ENCODE peak calls at places on chromosomes 2 and 18, in nine cellular contexts. One of them, this sample, is unnamed.

GRCh38 chr18:62991389-62991788 is 276.0 kb downstream of the PHLPP1 start:
- DNase-seq in lower lobe of right lung: no peak
- DNase-seq in GM23338: no peak
- DNase-seq in HCT116: no peak
- DNase-seq in right lobe of liver: no peak
- DNase-seq in breast epithelium: no peak
- DNase-seq in IMR-90: no peak
- DNase-seq in heart right ventricle: no peak
- DNase-seq in GM23248: no peak
- DNase-seq in this sample: no peak

GRCh38 chr18:3402962-3403585 is 46.9 kb upstream of the TGIF1 start:
- DNase-seq in lower lobe of right lung: no peak
- DNase-seq in GM23338: no peak
- DNase-seq in HCT116: no peak
- DNase-seq in right lobe of liver: no peak
- DNase-seq in breast epithelium: no peak
- DNase-seq in IMR-90: peak; percentile 40
- DNase-seq in heart right ventricle: no peak
- DNase-seq in GM23248: peak; percentile 6
- DNase-seq in this sample: no peak

GRCh38 chr2:240397542-240397916 is 37.9 kb upstream of the GPC1 start:
- DNase-seq in lower lobe of right lung: peak; percentile 37
- DNase-seq in GM23338: no peak
- DNase-seq in HCT116: no peak
- DNase-seq in right lobe of liver: peak; percentile 16
- DNase-seq in breast epithelium: no peak
- DNase-seq in IMR-90: no peak
- DNase-seq in heart right ventricle: no peak
- DNase-seq in GM23248: no peak
- DNase-seq in this sample: no peak

GRCh38 chr18:79397830-79398761 is 2.4 kb downstream of the NFATC1 start:
- DNase-seq in lower lobe of right lung: peak; percentile 50
- DNase-seq in GM23338: no peak
- DNase-seq in HCT116: no peak
- DNase-seq in right lobe of liver: peak; percentile 23
- DNase-seq in breast epithelium: no peak
- DNase-seq in IMR-90: no peak
- DNase-seq in heart right ventricle: no peak
- DNase-seq in GM23248: no peak
- DNase-seq in this sample: no peak

GRCh38 chr2:86615596-86615995 is 8.1 kb downstream of the RNF103 start:
- DNase-seq in lower lobe of right lung: no peak
- DNase-seq in GM23338: no peak
- DNase-seq in HCT116: no peak
- DNase-seq in right lobe of liver: no peak
- DNase-seq in breast epithelium: no peak
- DNase-seq in IMR-90: no peak
- DNase-seq in heart right ventricle: no peak
- DNase-seq in GM23248: no peak
- DNase-seq in this sample: no peak

GRCh38 chr18:10995576-10995975 is 153.8 kb downstream of the PIEZO2 start:
- DNase-seq in lower lobe of right lung: no peak
- DNase-seq in GM23338: no peak
- DNase-seq in HCT116: no peak
- DNase-seq in right lobe of liver: no peak
- DNase-seq in breast epithelium: no peak
- DNase-seq in IMR-90: no peak
- DNase-seq in heart right ventricle: no peak
- DNase-seq in GM23248: no peak
- DNase-seq in this sample: no peak

GRCh38 chr2:25672500-25673169 is 742 bp downstream of the DTNB start:
- DNase-seq in lower lobe of right lung: peak; percentile 80
- DNase-seq in GM23338: peak; percentile 89
- DNase-seq in HCT116: no peak
- DNase-seq in right lobe of liver: peak; percentile 67
- DNase-seq in breast epithelium: peak; percentile 59
- DNase-seq in IMR-90: peak; percentile 22
- DNase-seq in heart right ventricle: peak; percentile 49
- DNase-seq in GM23248: peak; percentile 65
- DNase-seq in this sample: no peak

GRCh38 chr2:239834143-239834542 is 191.0 kb downstream of the NDUFA10 start:
- DNase-seq in lower lobe of right lung: no peak
- DNase-seq in GM23338: no peak
- DNase-seq in HCT116: no peak
- DNase-seq in right lobe of liver: no peak
- DNase-seq in breast epithelium: no peak
- DNase-seq in IMR-90: no peak
- DNase-seq in heart right ventricle: no peak
- DNase-seq in GM23248: no peak
- DNase-seq in this sample: no peak

GRCh38 chr18:80109676-80110078 is 615 bp downstream of the ADNP2 start:
- DNase-seq in lower lobe of right lung: peak; percentile 60
- DNase-seq in GM23338: peak; percentile 65
- DNase-seq in HCT116: no peak
- DNase-seq in right lobe of liver: peak; percentile 43
- DNase-seq in breast epithelium: peak; percentile 21
- DNase-seq in IMR-90: peak; percentile 31
- DNase-seq in heart right ventricle: peak; percentile 37
- DNase-seq in GM23248: peak; percentile 73
- DNase-seq in this sample: no peak

GRCh38 chr2:192146069-192147006 is 48.4 kb downstream of the TMEFF2 start:
- DNase-seq in lower lobe of right lung: no peak
- DNase-seq in GM23338: no peak
- DNase-seq in HCT116: no peak
- DNase-seq in right lobe of liver: no peak
- DNase-seq in breast epithelium: no peak
- DNase-seq in IMR-90: peak; percentile 81
- DNase-seq in heart right ventricle: no peak
- DNase-seq in GM23248: peak; percentile 88
- DNase-seq in this sample: no peak

GRCh38 chr2:105376010-105376409 is 22.8 kb downstream of the FHL2 start:
- DNase-seq in lower lobe of right lung: no peak
- DNase-seq in GM23338: no peak
- DNase-seq in HCT116: no peak
- DNase-seq in right lobe of liver: no peak
- DNase-seq in breast epithelium: peak; percentile 64
- DNase-seq in IMR-90: no peak
- DNase-seq in heart right ventricle: no peak
- DNase-seq in GM23248: no peak
- DNase-seq in this sample: no peak

GRCh38 chr2:9110893-9111569 is 95.6 kb upstream of the ASAP2 start:
- DNase-seq in lower lobe of right lung: no peak
- DNase-seq in GM23338: peak; percentile 93
- DNase-seq in HCT116: no peak
- DNase-seq in right lobe of liver: no peak
- DNase-seq in breast epithelium: no peak
- DNase-seq in IMR-90: peak; percentile 32
- DNase-seq in heart right ventricle: no peak
- DNase-seq in GM23248: peak; percentile 28
- DNase-seq in this sample: no peak

GRCh38 chr2:127128508-127128907 is 21.6 kb upstream of the BIN1 start:
- DNase-seq in lower lobe of right lung: peak; percentile 78
- DNase-seq in GM23338: peak; percentile 88
- DNase-seq in HCT116: peak; percentile 77
- DNase-seq in right lobe of liver: peak; percentile 68
- DNase-seq in breast epithelium: peak; percentile 43
- DNase-seq in IMR-90: no peak
- DNase-seq in heart right ventricle: no peak
- DNase-seq in GM23248: no peak
- DNase-seq in this sample: no peak

GRCh38 chr2:73162856-73163521 is 39.4 kb upstream of the NOTO start:
- DNase-seq in lower lobe of right lung: no peak
- DNase-seq in GM23338: no peak
- DNase-seq in HCT116: no peak
- DNase-seq in right lobe of liver: no peak
- DNase-seq in breast epithelium: no peak
- DNase-seq in IMR-90: no peak
- DNase-seq in heart right ventricle: no peak
- DNase-seq in GM23248: no peak
- DNase-seq in this sample: no peak

GRCh38 chr2:68921646-68922045 is 31.0 kb downstream of the GKN2 start:
- DNase-seq in lower lobe of right lung: no peak
- DNase-seq in GM23338: no peak
- DNase-seq in HCT116: no peak
- DNase-seq in right lobe of liver: no peak
- DNase-seq in breast epithelium: no peak
- DNase-seq in IMR-90: peak; percentile 79
- DNase-seq in heart right ventricle: no peak
- DNase-seq in GM23248: no peak
- DNase-seq in this sample: no peak

GRCh38 chr2:70003093-70003830 is 41.8 kb upstream of the ASPRV1 start:
- DNase-seq in lower lobe of right lung: no peak
- DNase-seq in GM23338: no peak
- DNase-seq in HCT116: no peak
- DNase-seq in right lobe of liver: no peak
- DNase-seq in breast epithelium: no peak
- DNase-seq in IMR-90: no peak
- DNase-seq in heart right ventricle: no peak
- DNase-seq in GM23248: no peak
- DNase-seq in this sample: no peak

GRCh38 chr2:105403785-105404698 is 5.2 kb upstream of the FHL2 start:
- DNase-seq in lower lobe of right lung: no peak
- DNase-seq in GM23338: peak; percentile 59
- DNase-seq in HCT116: peak; percentile 93
- DNase-seq in right lobe of liver: no peak
- DNase-seq in breast epithelium: peak; percentile 76
- DNase-seq in IMR-90: peak; percentile 94
- DNase-seq in heart right ventricle: no peak
- DNase-seq in GM23248: peak; percentile 96
- DNase-seq in this sample: no peak

GRCh38 chr2:120920438-120920814 is 184.8 kb downstream of the GLI2 start:
- DNase-seq in lower lobe of right lung: no peak
- DNase-seq in GM23338: no peak
- DNase-seq in HCT116: no peak
- DNase-seq in right lobe of liver: no peak
- DNase-seq in breast epithelium: no peak
- DNase-seq in IMR-90: no peak
- DNase-seq in heart right ventricle: no peak
- DNase-seq in GM23248: peak; percentile 59
- DNase-seq in this sample: no peak

GRCh38 chr2:74471332-74472065 is 981 bp downstream of the MRPL53 start:
- DNase-seq in lower lobe of right lung: no peak
- DNase-seq in GM23338: no peak
- DNase-seq in HCT116: no peak
- DNase-seq in right lobe of liver: no peak
- DNase-seq in breast epithelium: no peak
- DNase-seq in IMR-90: no peak
- DNase-seq in heart right ventricle: no peak
- DNase-seq in GM23248: peak; percentile 20
- DNase-seq in this sample: no peak

GRCh38 chr2:20539776-20540586 is 93.1 kb downstream of the RHOB start:
- DNase-seq in lower lobe of right lung: no peak
- DNase-seq in GM23338: no peak
- DNase-seq in HCT116: no peak
- DNase-seq in right lobe of liver: peak; percentile 55
- DNase-seq in breast epithelium: no peak
- DNase-seq in IMR-90: no peak
- DNase-seq in heart right ventricle: no peak
- DNase-seq in GM23248: peak; percentile 77
- DNase-seq in this sample: no peak

GRCh38 chr2:97967216-97967592 is 28.5 kb downstream of the TMEM131 start:
- DNase-seq in lower lobe of right lung: no peak
- DNase-seq in GM23338: no peak
- DNase-seq in HCT116: no peak
- DNase-seq in right lobe of liver: no peak
- DNase-seq in breast epithelium: no peak
- DNase-seq in IMR-90: no peak
- DNase-seq in heart right ventricle: no peak
- DNase-seq in GM23248: no peak
- DNase-seq in this sample: no peak
- H3K27ac ChIP-seq in lower lobe of right lung: no peak overlapping the region
- H3K27ac ChIP-seq in GM23338: no peak overlapping the region
- H3K27ac ChIP-seq in HCT116: no peak overlapping the region
- H3K27ac ChIP-seq in right lobe of liver: no peak overlapping the region
- H3K27ac ChIP-seq in breast epithelium: no peak overlapping the region
- H3K27ac ChIP-seq in IMR-90: no peak overlapping the region
- H3K27ac ChIP-seq in heart right ventricle: no peak overlapping the region
- H3K27ac ChIP-seq in GM23248: no peak overlapping the region
- H3K27ac ChIP-seq in this sample: no peak overlapping the region

GRCh38 chr2:218979846-218980738 is 4.9 kb downstream of the FEV start:
- DNase-seq in lower lobe of right lung: peak; percentile 86
- DNase-seq in GM23338: peak; percentile 95
- DNase-seq in HCT116: peak; percentile 68
- DNase-seq in right lobe of liver: peak; percentile 84
- DNase-seq in breast epithelium: peak; percentile 64
- DNase-seq in IMR-90: peak; percentile 65
- DNase-seq in heart right ventricle: peak; percentile 82
- DNase-seq in GM23248: peak; percentile 82
- DNase-seq in this sample: no peak
- H3K4me1 ChIP-seq in lower lobe of right lung: peaks cover 44% of the 10 kb centered on the region
- H3K4me1 ChIP-seq in GM23338: peaks cover 28% of the 10 kb centered on the region
- H3K4me1 ChIP-seq in HCT116: peaks cover 10% of the 10 kb centered on the region
- H3K4me1 ChIP-seq in right lobe of liver: peaks cover 20% of the 10 kb centered on the region
- H3K4me1 ChIP-seq in breast epithelium: peaks cover 10% of the 10 kb centered on the region
- H3K4me1 ChIP-seq in IMR-90: peaks cover 2% of the 10 kb centered on the region
- H3K4me1 ChIP-seq in heart right ventricle: peaks cover 42% of the 10 kb centered on the region
- H3K4me1 ChIP-seq in GM23248: no peaks in the 10 kb centered on the region
- H3K4me1 ChIP-seq in this sample: peaks cover 37% of the 10 kb centered on the region

DNA sequence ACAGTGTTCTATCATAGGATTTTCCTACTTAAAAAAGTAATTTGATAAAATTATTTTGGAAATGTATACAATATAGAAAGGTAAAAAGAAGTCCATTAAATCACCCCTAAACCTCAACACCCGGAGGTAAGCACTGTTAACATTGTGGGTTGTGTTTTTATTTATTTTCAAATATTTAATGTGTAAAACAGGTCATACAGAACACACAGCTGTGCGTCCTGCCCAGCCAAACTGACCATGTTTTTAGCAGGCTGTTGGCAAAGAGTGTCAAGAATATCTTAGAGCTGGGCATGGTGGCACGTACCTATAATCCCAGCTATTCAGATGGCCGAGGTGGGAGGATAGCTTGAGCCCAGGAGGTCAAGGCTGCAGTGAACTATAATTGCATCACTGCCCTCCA is 78.8 kb upstream of the ZNF532 start:
- DNase-seq in lower lobe of right lung: no peak
- DNase-seq in GM23338: no peak
- DNase-seq in HCT116: no peak
- DNase-seq in right lobe of liver: no peak
- DNase-seq in breast epithelium: no peak
- DNase-seq in IMR-90: no peak
- DNase-seq in heart right ventricle: no peak
- DNase-seq in GM23248: no peak
- DNase-seq in this sample: no peak
- H3K27ac ChIP-seq in lower lobe of right lung: no peak overlapping the region
- H3K27ac ChIP-seq in GM23338: no peak overlapping the region
- H3K27ac ChIP-seq in HCT116: no peak overlapping the region
- H3K27ac ChIP-seq in right lobe of liver: no peak overlapping the region
- H3K27ac ChIP-seq in breast epithelium: peak overlapping the region; percentile 76
- H3K27ac ChIP-seq in IMR-90: peak overlapping the region; percentile 36
- H3K27ac ChIP-seq in heart right ventricle: no peak overlapping the region
- H3K27ac ChIP-seq in GM23248: peak overlapping the region; percentile 4
- H3K27ac ChIP-seq in this sample: peak overlapping the region; percentile 92

DNA sequence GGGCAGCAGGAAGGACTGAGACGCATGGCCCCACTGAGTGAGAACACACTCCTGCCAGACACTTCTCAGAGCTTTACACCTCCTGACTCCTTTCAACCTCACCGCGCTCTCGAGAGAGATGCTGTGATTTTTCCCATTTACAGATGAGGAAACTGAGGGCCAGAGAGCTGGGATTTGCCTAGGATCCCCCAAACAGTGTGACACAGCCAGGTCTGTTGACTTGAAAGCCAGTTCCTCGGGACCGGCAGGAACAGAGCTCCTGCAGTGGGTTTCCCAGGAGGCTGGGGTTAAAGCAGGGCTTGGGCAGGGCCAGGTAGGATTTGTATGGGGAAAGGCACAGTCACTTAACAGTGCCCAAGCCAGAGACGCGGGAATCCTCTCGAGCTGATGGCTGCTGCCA is 81.9 kb downstream of the STPG4 start:
- DNase-seq in lower lobe of right lung: no peak
- DNase-seq in GM23338: no peak
- DNase-seq in HCT116: no peak
- DNase-seq in right lobe of liver: no peak
- DNase-seq in breast epithelium: no peak
- DNase-seq in IMR-90: no peak
- DNase-seq in heart right ventricle: no peak
- DNase-seq in GM23248: no peak
- DNase-seq in this sample: no peak
- H3K4me1 ChIP-seq in lower lobe of right lung: peaks cover 96% of the 10 kb centered on the region
- H3K4me1 ChIP-seq in GM23338: peaks cover 37% of the 10 kb centered on the region
- H3K4me1 ChIP-seq in HCT116: peaks cover 100% of the 10 kb centered on the region
- H3K4me1 ChIP-seq in right lobe of liver: peaks cover 36% of the 10 kb centered on the region
- H3K4me1 ChIP-seq in breast epithelium: peaks cover 27% of the 10 kb centered on the region
- H3K4me1 ChIP-seq in IMR-90: peaks cover 53% of the 10 kb centered on the region
- H3K4me1 ChIP-seq in heart right ventricle: peaks cover 95% of the 10 kb centered on the region
- H3K4me1 ChIP-seq in GM23248: peaks cover 69% of the 10 kb centered on the region
- H3K4me1 ChIP-seq in this sample: peaks cover 83% of the 10 kb centered on the region